ENCODE peak calls at places on chromosomes 3 and 15, in seven cellular contexts. C is kidney; V is IMR-90; X is A549; I is CD8-positive, alpha-beta T cell; N is tibial nerve; O is body of pancreas. B is an unnamed sample. For H3K9me3, the result is how much of the 10 kb centered on the place peaks cover.

GRCh38 chr3:20096135-20096685 is 56.0 kb downstream of the KAT2B start:
- DNase-seq in C (no peak), V (peak), X (no peak), I (no peak), N (no peak), O (no peak), B (no peak)

GRCh38 chr3:137647179-137647578 is 116.9 kb upstream of the SOX14 start:
- DNase-seq in C (no peak), V (no peak), X (no peak), I (no peak), N (no peak), O (no peak), B (no peak)

GRCh38 chr15:36497903-36498302 is 81.5 kb upstream of the CDIN1 start:
- DNase-seq in C (no peak), V (no peak), X (no peak), I (no peak), N (no peak), O (no peak), B (no peak)

GRCh38 chr3:46669191-46669999 is 24.1 kb downstream of the ALS2CL start:
- DNase-seq in C (peak), V (no peak), X (no peak), I (no peak), N (no peak), O (no peak), B (peak)

GRCh38 chr15:66835558-66835878 is 133.5 kb downstream of the SMAD6 start:
- DNase-seq in C (no peak), V (peak), X (no peak), I (no peak), N (no peak), O (no peak), B (no peak)

GRCh38 chr15:78322724-78323395 is 17.3 kb upstream of the CRABP1 start:
- DNase-seq in C (no peak), V (no peak), X (no peak), I (no peak), N (no peak), O (no peak), B (no peak)

GRCh38 chr3:38985581-38985980 is 66.2 kb downstream of the SCN11A start:
- DNase-seq in C (no peak), V (peak), X (no peak), I (no peak), N (no peak), O (no peak), B (no peak)

GRCh38 chr15:63938486-63939061 is 104.8 kb upstream of the HERC1 start:
- DNase-seq in C (no peak), V (peak), X (no peak), I (no peak), N (no peak), O (no peak), B (no peak)

GRCh38 chr3:23867400-23867799 is 49.4 kb downstream of the NKIRAS1 start:
- DNase-seq in C (no peak), V (no peak), X (no peak), I (no peak), N (no peak), O (no peak), B (no peak)

GRCh38 chr3:37544105-37544504 is 317.6 kb upstream of the CTDSPL start:
- DNase-seq in C (no peak), V (no peak), X (no peak), I (no peak), N (no peak), O (no peak), B (no peak)

GRCh38 chr3:190252080-190252479 is 70.2 kb downstream of the CLDN1 start:
- DNase-seq in C (no peak), V (peak), X (no peak), I (no peak), N (no peak), O (no peak), B (no peak)

GRCh38 chr3:176927985-176928931 is 269.0 kb downstream of the TBL1XR1 start:
- DNase-seq in C (no peak), V (no peak), X (no peak), I (no peak), N (no peak), O (no peak), B (no peak)

GRCh38 chr3:87495946-87496345 is 219.6 kb upstream of the POU1F1 start:
- DNase-seq in C (no peak), V (no peak), X (no peak), I (no peak), N (no peak), O (no peak), B (no peak)

GRCh38 chr3:152524198-152525140 is 255.7 kb downstream of the MBNL1 start:
- DNase-seq in C (no peak), V (peak), X (no peak), I (no peak), N (peak), O (peak), B (no peak)

GRCh38 chr3:40996827-40997710 is 202.2 kb upstream of the CTNNB1 start:
- DNase-seq in C (no peak), V (no peak), X (no peak), I (no peak), N (no peak), O (no peak), B (no peak)

GRCh38 chr3:128053614-128054013 is 1.4 kb downstream of the SEC61A1 start:
- DNase-seq in C (no peak), V (no peak), X (no peak), I (no peak), N (no peak), O (no peak), B (no peak)
- H3K27ac ChIP-seq in C (no peak), V (peak), X (peak), I (no peak), N (no peak), O (peak), B (no peak)

GRCh38 chr15:25248583-25249235 is 190.1 kb downstream of the UBE3A start:
- DNase-seq in C (peak), V (no peak), X (no peak), I (no peak), N (no peak), O (peak), B (no peak)

GRCh38 chr15:25249236-25250010 is 189.4 kb downstream of the UBE3A start:
- DNase-seq in C (no peak), V (no peak), X (no peak), I (no peak), N (no peak), O (peak), B (peak)

GRCh38 chr15:25246641-25247417 is 192.0 kb downstream of the UBE3A start:
- DNase-seq in C (peak), V (no peak), X (no peak), I (no peak), N (no peak), O (peak), B (peak)

GRCh38 chr15:25245801-25246622 is 192.8 kb downstream of the UBE3A start:
- DNase-seq in C (no peak), V (no peak), X (no peak), I (no peak), N (no peak), O (peak), B (no peak)

GRCh38 chr15:25247418-25248030 is 191.3 kb downstream of the UBE3A start:
- DNase-seq in C (no peak), V (no peak), X (no peak), I (no peak), N (no peak), O (no peak), B (no peak)
- H3K9me3 ChIP-seq in C (under half), V (half or more), X (under half), I (under half), N (half or more), O (under half), B (under half)

GRCh38 chr15:96321422-96322391 is 8.8 kb upstream of the NR2F2 start:
- DNase-seq in C (peak), V (peak), X (no peak), I (no peak), N (peak), O (no peak), B (peak)
- TF ChIP-seq CTCF in C (peak), V (no peak), X (no peak), I (no peak), N (no peak), O (no peak), B (no peak)

DNA sequence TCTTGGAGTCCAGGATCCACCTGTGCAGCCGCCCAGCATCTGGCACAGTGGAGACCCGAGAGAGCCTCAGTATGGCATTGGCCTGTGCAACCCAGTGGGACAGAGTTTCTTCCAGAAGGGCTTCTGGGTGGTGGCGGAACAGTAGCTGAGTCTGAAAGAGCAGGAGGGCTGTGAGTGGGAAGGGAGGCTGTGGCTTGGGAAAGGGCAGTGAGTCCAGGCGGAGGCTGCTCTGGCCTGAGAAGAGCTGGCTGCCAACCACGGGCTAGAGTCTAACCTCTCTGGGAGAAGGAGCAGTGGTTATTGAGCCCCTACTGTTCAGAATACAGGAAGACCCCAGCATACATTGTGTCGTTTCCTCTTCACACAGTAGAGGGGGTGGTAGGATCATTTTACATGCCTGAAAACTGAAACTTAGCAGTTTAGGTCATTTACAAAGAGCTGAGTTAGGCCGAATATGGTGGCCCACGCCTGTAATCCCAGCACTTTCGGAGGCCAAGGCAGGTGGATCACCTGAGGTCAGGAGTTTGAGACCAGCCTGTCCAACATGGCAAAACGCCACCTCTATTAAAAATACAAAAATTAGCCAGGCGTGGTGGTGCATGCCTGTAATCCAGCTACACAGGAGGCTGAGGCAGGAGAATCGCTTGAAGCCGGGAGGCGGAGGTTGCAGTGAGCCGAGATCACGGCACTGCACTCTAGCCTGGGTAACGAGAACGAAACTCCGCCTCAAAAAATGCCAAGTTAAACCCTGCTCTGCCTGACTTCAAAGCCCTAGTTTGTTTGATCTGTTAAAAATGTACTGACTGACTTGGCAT is 3.2 kb downstream of the AEN start:
- DNase-seq in C (no peak), V (peak), X (no peak), I (no peak), N (no peak), O (no peak), B (no peak)
- H3K27ac ChIP-seq in C (no peak), V (peak), X (peak), I (peak), N (peak), O (peak), B (peak)

DNA sequence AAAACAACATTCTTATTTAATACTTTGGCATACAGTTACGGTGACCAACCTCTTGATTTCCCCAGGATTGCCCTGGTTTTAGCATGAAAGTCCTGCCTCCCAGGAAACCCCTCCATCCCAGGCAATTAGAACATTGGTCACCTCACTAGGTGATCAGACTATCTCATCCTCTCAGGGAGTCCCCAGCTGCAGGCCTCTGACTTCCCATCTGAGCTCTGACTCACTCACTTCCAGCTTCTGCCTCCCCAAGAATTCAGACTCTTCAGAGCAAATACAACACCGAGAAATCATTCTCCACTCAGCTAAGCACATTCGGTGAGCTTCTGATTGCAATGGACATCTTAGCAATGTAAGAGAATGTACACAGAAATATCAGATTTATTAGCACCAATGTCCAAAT is 92.4 kb upstream of the HES1 start:
- DNase-seq in C (no peak), V (peak), X (no peak), I (no peak), N (no peak), O (no peak), B (no peak)
- H3K9me3 ChIP-seq in C (under half), V (under half), X (under half), I (under half), N (under half), O (under half), B (under half)

B was measured in left lung.